ENCODE peak calls at places on chromosome 15, in seven cellular contexts. R, Z, F, N, Y, L and A are unnamed samples.

GRCh38 chr15:65827065-65827464 is 35.0 kb upstream of the DENND4A start:
- DNase-seq in Z (no peak), R (no peak), Y (no peak), F (no peak), N (no peak), L (no peak), A (no peak)

GRCh38 chr15:100997442-100997841 is 78.3 kb downstream of the LRRK1 start:
- DNase-seq in R (no peak), Z (no peak), N (no peak), F (no peak), Y (no peak), L (no peak), A (no peak)

GRCh38 chr15:28960979-28961378 is 75.2 kb downstream of the APBA2 start:
- DNase-seq in F (no peak), N (no peak), Y (no peak), L (no peak), Z (no peak), R (no peak), A (no peak)

GRCh38 chr15:78640840-78641733 is at the start of gene CHRNB4:
- DNase-seq in Y (no peak), L (no peak), F (no peak), Z (no peak), N (no peak), R (peak; percentile 42), A (no peak)

GRCh38 chr15:32970847-32971246 is 223.7 kb downstream of the FMN1 start:
- DNase-seq in Z (no peak), Y (no peak), L (no peak), R (peak; percentile 24), N (no peak), F (no peak), A (peak; percentile 94)

GRCh38 chr15:65067645-65068416 is at the start of gene RASL12:
- DNase-seq in N (no peak), L (no peak), Y (no peak), F (no peak), Z (no peak), R (peak; percentile 37), A (no peak)

GRCh38 chr15:86268558-86268957 is 188.9 kb downstream of the AGBL1 start:
- DNase-seq in Y (no peak), Z (no peak), R (no peak), N (no peak), F (no peak), L (no peak), A (no peak)

GRCh38 chr15:66766282-66767228 is 64.5 kb downstream of the SMAD6 start:
- DNase-seq in Y (no peak), N (no peak), Z (no peak), L (no peak), R (no peak), F (no peak), A (peak; percentile 4)

GRCh38 chr15:31489801-31490646 is 163.4 kb downstream of the KLF13 start:
- DNase-seq in Z (no peak), F (no peak), R (peak; percentile 43), Y (peak; percentile 30), L (peak; percentile 60), N (no peak), A (peak; percentile 75)

GRCh38 chr15:79953951-79954444 is 17.0 kb downstream of the BCL2A1 start:
- DNase-seq in Z (no peak), N (no peak), F (no peak), Y (no peak), L (no peak), R (no peak), A (no peak)

GRCh38 chr15:88546248-88547129 is at the start of gene DET1:
- DNase-seq in Y (peak; percentile 92), L (peak; percentile 95), Z (peak; percentile 95), R (peak; percentile 95), F (peak; percentile 94), N (peak; percentile 89), A (peak; percentile 96)
- TF ChIP-seq EP300 in Y (no peak), L (no peak), Z (peak; percentile 69), R (no peak), F (peak; percentile 8), N (no peak), A (no peak)

GRCh38 chr15:95760508-95760907 is 570.0 kb upstream of the NR2F2 start:
- DNase-seq in L (no peak), Z (no peak), Y (peak; percentile 30), F (no peak), R (no peak), N (peak; percentile 72), A (no peak)
- TF ChIP-seq CTCF in L (no peak), Z (no peak), Y (peak; percentile 76), F (no peak), R (no peak), N (no peak), A (no peak)

DNA sequence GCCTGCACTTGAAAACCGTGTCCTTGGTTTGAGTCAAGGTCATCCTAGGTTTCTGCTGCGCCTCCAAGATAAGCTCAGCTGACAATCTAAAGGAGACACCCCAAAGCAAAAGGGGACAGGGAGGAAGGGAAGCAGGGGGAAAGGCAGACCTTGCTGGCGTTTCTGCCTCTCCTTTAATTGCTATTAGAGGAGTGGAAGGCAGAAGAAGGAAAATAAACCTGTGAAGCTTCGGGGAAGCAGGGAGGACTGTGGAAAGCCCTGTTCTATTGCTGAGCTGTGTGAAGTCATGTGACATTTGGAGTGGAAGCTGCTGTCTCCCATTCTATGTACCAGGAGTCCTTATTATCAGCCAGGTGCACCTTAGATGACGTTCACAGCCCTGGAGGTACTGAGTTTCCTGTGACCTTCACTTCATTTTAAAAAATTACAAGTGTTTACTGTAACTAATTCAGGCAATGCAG is 21.5 kb upstream of the CHD2 start:
- DNase-seq in N (no peak), R (no peak), Y (no peak), Z (no peak), F (no peak), L (no peak), A (no peak)
- H3K27ac ChIP-seq in N (peak overlapping the region; percentile 68), R (peak overlapping the region; percentile 3), Y (no peak overlapping the region), Z (no peak overlapping the region), F (no peak overlapping the region), L (peak overlapping the region; percentile 49), A (no peak overlapping the region)

DNA sequence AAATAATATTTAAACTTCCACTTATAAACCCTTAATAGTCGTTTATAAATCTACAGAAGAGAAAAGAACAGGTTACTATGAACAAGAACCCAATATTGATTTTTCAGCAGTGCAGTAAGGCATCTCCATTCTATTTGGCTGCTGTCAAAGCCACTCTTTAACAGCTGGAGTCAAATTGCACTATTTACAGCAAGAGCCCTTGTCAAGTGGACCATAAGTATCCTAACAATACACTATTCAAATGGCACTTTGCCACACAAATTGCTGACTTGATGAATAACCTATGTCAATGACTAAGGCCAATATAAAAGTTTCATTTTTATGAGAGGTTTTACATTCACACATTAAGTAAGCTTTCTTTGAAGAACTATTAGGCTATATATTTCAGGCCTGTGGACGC is 100.6 kb downstream of the WDR72 start:
- DNase-seq in R (no peak), Y (no peak), L (no peak), F (no peak), Z (no peak), N (no peak), A (no peak)
- TF ChIP-seq EP300 in R (no peak), Y (no peak), L (no peak), F (no peak), Z (no peak), N (no peak), A (no peak)